ENCODE peak calls at places on chromosomes 2 and 18, in seven cellular contexts. A is fibroblast of lung; J is Caco-2; L is GM23248; Z is CD4-positive, alpha-beta T cell; V is mucosa of descending colon; P is mammary epithelial cell. Y is an unnamed sample.

GRCh38 chr2:162118166-162119031 is 33.6 kb downstream of the GCG start:
- DNase-seq in P (peak; percentile 91), J (no peak), L (peak; percentile 87), V (no peak), Z (no peak), A (peak; percentile 85), Y (no peak)

GRCh38 chr18:60506682-60507081 is 134.1 kb upstream of the MC4R start:
- DNase-seq in J (no peak), P (no peak), Z (no peak), L (peak; percentile 42), V (no peak), A (no peak), Y (no peak)

GRCh38 chr2:26000561-26001211 is 18.4 kb upstream of the KIF3C start:
- DNase-seq in V (no peak), P (peak; percentile 62), A (no peak), J (no peak), L (peak; percentile 72), Z (no peak), Y (no peak)

GRCh38 chr2:43340066-43340465 is 113.7 kb upstream of the ZFP36L2 start:
- DNase-seq in L (peak; percentile 83), A (peak; percentile 82), Z (no peak), P (peak; percentile 44), V (no peak), J (no peak), Y (no peak)

GRCh38 chr2:176638167-176639015 is 369.1 kb downstream of the MTX2 start:
- DNase-seq in V (peak; percentile 71), J (peak; percentile 48), Z (peak; percentile 34), P (peak; percentile 43), L (peak; percentile 91), A (peak; percentile 45), Y (peak; percentile 67)

GRCh38 chr2:33298233-33298632 is 178.2 kb upstream of the RASGRP3 start:
- DNase-seq in A (peak; percentile 95), Z (no peak), P (peak; percentile 35), L (peak; percentile 80), J (no peak), V (no peak), Y (no peak)

GRCh38 chr2:152583512-152584188 is 133.6 kb downstream of the PRPF40A start:
- DNase-seq in Z (no peak), A (no peak), L (no peak), V (no peak), P (no peak), J (no peak), Y (no peak)

GRCh38 chr2:207896525-207897295 is 127.0 kb upstream of the FZD5 start:
- DNase-seq in J (peak; percentile 52), A (no peak), V (no peak), Z (no peak), L (no peak), P (no peak), Y (no peak)

GRCh38 chr2:74119912-74120825 is 27.5 kb downstream of the BOLA3 start:
- DNase-seq in V (peak; percentile 85), L (peak; percentile 92), P (peak; percentile 83), J (peak; percentile 90), A (peak; percentile 89), Z (peak; percentile 82), Y (peak; percentile 93)

GRCh38 chr2:124186801-124187200 is 161.7 kb downstream of the CNTNAP5 start:
- DNase-seq in A (no peak), P (no peak), V (no peak), J (no peak), Z (no peak), L (no peak), Y (no peak)

GRCh38 chr18:51100371-51101000 is 70.5 kb downstream of the SMAD4 start:
- DNase-seq in P (no peak), J (no peak), L (no peak), V (no peak), Z (no peak), A (no peak), Y (no peak)

GRCh38 chr2:621303-622099 is 55.7 kb downstream of the TMEM18 start:
- DNase-seq in Z (no peak), V (no peak), L (no peak), J (no peak), P (no peak), A (no peak), Y (no peak)

GRCh38 chr18:53909668-53910067 is 314.8 kb downstream of the MBD2 start:
- DNase-seq in V (no peak), A (peak; percentile 8), P (peak; percentile 11), Z (no peak), J (no peak), L (peak; percentile 48), Y (no peak)

GRCh38 chr18:14939141-14939540 is 191.2 kb downstream of the ANKRD30B start:
- DNase-seq in V (no peak), Z (no peak), J (no peak), A (no peak), L (no peak), P (no peak), Y (no peak)

GRCh38 chr18:14935210-14935609 is 187.2 kb downstream of the ANKRD30B start:
- DNase-seq in Z (no peak), A (no peak), P (no peak), V (no peak), J (no peak), L (no peak), Y (no peak)

GRCh38 chr18:14937271-14937670 is 189.3 kb downstream of the ANKRD30B start:
- DNase-seq in P (no peak), V (no peak), A (no peak), J (no peak), L (no peak), Z (no peak), Y (no peak)

GRCh38 chr18:14933049-14933851 is 185.3 kb downstream of the ANKRD30B start:
- DNase-seq in L (no peak), A (no peak), J (no peak), Z (no peak), P (no peak), V (no peak), Y (no peak)

DNA sequence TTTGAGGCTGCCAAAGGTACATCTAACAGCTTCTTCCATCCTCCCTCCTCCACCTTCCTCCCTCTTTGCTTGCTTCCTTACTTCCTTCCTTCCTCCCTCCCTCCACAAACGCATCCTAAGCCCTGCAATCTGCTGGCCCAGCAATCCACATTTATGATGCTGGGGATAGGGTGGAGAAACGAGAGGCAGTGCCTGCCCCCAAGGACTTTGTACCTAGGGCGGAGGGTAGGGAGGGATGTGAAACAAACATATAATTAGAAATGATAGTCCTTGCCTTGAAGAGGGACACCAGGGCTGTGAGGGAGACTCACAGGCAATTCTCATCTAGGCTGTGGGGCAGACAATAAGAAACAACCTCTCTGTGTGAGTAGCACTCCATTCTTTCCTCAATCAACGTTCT is 188.3 kb downstream of the ANKRD30B start:
- DNase-seq in Z (no peak), J (peak; percentile 53), A (no peak), L (no peak), P (no peak), V (peak; percentile 77), Y (no peak)
- H3K9me3 ChIP-seq in Z (no peaks in the 10 kb centered on the region), J (no peaks in the 10 kb centered on the region), A (no peaks in the 10 kb centered on the region), L (no peaks in the 10 kb centered on the region), P (peaks cover 17% of the 10 kb centered on the region), V (no peaks in the 10 kb centered on the region), Y (no peaks in the 10 kb centered on the region)

DNA sequence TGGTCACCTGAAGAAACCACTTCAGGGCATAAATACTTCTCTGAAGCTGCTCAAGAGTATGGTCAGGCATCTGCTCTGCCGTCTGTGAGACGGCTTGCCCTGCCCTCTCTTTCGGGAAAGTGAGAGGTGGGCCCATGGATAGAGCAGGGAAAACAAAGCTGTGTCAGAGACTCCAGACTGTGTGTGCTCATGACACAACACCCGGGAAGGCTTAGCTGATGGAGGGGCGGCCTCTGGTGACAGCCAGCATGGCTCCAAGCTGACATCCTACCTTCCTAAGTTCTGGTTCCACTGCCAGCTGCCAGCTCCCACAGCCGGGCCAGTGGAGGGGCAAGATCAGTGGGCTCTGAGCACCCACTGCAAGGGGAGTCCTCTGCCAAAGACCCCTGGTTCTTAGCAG is 215.3 kb downstream of the ANKRD30B start:
- DNase-seq in J (no peak), L (no peak), Z (no peak), P (no peak), A (no peak), V (no peak), Y (no peak)
- H3K9me3 ChIP-seq in J (no peaks in the 10 kb centered on the region), L (no peaks in the 10 kb centered on the region), Z (no peaks in the 10 kb centered on the region), P (peaks cover 8% of the 10 kb centered on the region), A (no peaks in the 10 kb centered on the region), V (no peaks in the 10 kb centered on the region), Y (no peaks in the 10 kb centered on the region)

GRCh38 chr2:228735697-228736096 is 535.4 kb downstream of the PID1 start:
- DNase-seq in P (no peak), J (no peak), A (peak; percentile 2), V (no peak), Z (no peak), L (no peak), Y (no peak)
- H3K9me3 ChIP-seq in P (no peaks in the 10 kb centered on the region), J (no peaks in the 10 kb centered on the region), A (no peaks in the 10 kb centered on the region), V (no peaks in the 10 kb centered on the region), Z (no peaks in the 10 kb centered on the region), L (no peaks in the 10 kb centered on the region), Y (no peaks in the 10 kb centered on the region)

DNA sequence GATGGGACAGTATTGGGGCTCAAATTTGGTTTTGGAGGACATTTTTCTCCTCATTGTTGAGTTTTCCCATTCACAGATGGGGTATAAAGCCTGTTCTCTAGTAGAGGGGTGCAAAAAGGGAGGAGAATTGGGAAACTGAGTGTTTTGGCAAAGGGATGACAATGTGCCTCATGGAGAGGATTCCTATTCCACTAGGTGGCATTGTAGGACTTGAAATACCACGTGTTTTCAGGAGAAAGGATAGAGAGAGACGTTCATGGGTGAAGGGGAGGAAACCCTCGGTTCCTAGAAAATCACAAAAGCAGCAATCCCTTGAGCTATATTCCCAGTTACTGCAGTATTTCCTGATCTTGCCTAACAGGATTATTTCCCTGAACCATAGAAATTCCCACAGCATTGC is 113.7 kb upstream of the SRD5A2 start:
- DNase-seq in P (peak; percentile 20), Z (no peak), V (no peak), J (no peak), A (no peak), L (peak; percentile 1), Y (no peak)
- H3K9me3 ChIP-seq in P (peaks cover 22% of the 10 kb centered on the region), Z (peaks cover 62% of the 10 kb centered on the region), V (peaks cover 78% of the 10 kb centered on the region), J (peaks cover 49% of the 10 kb centered on the region), A (no peaks in the 10 kb centered on the region), L (peaks cover 2% of the 10 kb centered on the region), Y (peaks cover 19% of the 10 kb centered on the region)

GRCh38 chr2:63283273-63283672 is 232.6 kb downstream of the OTX1 start:
- DNase-seq in J (no peak), L (no peak), V (no peak), Z (no peak), P (no peak), A (no peak), Y (no peak)
- H3K9me3 ChIP-seq in J (peaks cover 5% of the 10 kb centered on the region), L (no peaks in the 10 kb centered on the region), V (peaks cover 56% of the 10 kb centered on the region), Z (peaks cover 34% of the 10 kb centered on the region), P (no peaks in the 10 kb centered on the region), A (no peaks in the 10 kb centered on the region), Y (peaks cover 2% of the 10 kb centered on the region)

Y was measured in right cardiac atrium.